ENCODE peak calls at places on chromosome 14, in five cellular contexts. One of them, this sample, is unnamed.

GRCh38 chr14:44979740-44980346 is 17.9 kb downstream of the TOGARAM1 start:
- DNase-seq in activated T-helper 1 cell treated with Interleukin-2 at 50 U/mL for 16 hours: no peak
- DNase-seq in stimulated activated CD8-positive, alpha-beta memory T cell treated with anti-CD3 and anti-CD28 coated beads, Interleukin-15, amount 100 ng/mL, for 24 hours: no peak
- DNase-seq in HAP-1: no peak
- DNase-seq in amniotic stem cell: no peak
- DNase-seq in this sample: no peak

GRCh38 chr14:61703342-61704129 is 8.2 kb downstream of the HIF1A start:
- DNase-seq in activated T-helper 1 cell treated with Interleukin-2 at 50 U/mL for 16 hours: no peak
- DNase-seq in amniotic stem cell: no peak
- DNase-seq in stimulated activated CD8-positive, alpha-beta memory T cell treated with anti-CD3 and anti-CD28 coated beads, Interleukin-15, amount 100 ng/mL, for 24 hours: no peak
- DNase-seq in HAP-1: no peak
- DNase-seq in this sample: no peak

GRCh38 chr14:92481386-92481785 is 32.2 kb upstream of the RIN3 start:
- DNase-seq in amniotic stem cell: no peak
- DNase-seq in stimulated activated CD8-positive, alpha-beta memory T cell treated with anti-CD3 and anti-CD28 coated beads, Interleukin-15, amount 100 ng/mL, for 24 hours: no peak
- DNase-seq in activated T-helper 1 cell treated with Interleukin-2 at 50 U/mL for 16 hours: no peak
- DNase-seq in HAP-1: no peak
- DNase-seq in this sample: no peak

GRCh38 chr14:32603992-32604391 is 274.9 kb downstream of the AKAP6 start:
- DNase-seq in amniotic stem cell: no peak
- DNase-seq in activated T-helper 1 cell treated with Interleukin-2 at 50 U/mL for 16 hours: no peak
- DNase-seq in stimulated activated CD8-positive, alpha-beta memory T cell treated with anti-CD3 and anti-CD28 coated beads, Interleukin-15, amount 100 ng/mL, for 24 hours: no peak
- DNase-seq in HAP-1: no peak
- DNase-seq in this sample: no peak

GRCh38 chr14:21030531-21030930 is 514 bp downstream of the TPPP2 start:
- DNase-seq in stimulated activated CD8-positive, alpha-beta memory T cell treated with anti-CD3 and anti-CD28 coated beads, Interleukin-15, amount 100 ng/mL, for 24 hours: no peak
- DNase-seq in amniotic stem cell: no peak
- DNase-seq in activated T-helper 1 cell treated with Interleukin-2 at 50 U/mL for 16 hours: no peak
- DNase-seq in HAP-1: no peak
- DNase-seq in this sample: no peak

GRCh38 chr14:91219505-91220389 is 24.8 kb downstream of the GPR68 start:
- DNase-seq in amniotic stem cell: no peak
- DNase-seq in stimulated activated CD8-positive, alpha-beta memory T cell treated with anti-CD3 and anti-CD28 coated beads, Interleukin-15, amount 100 ng/mL, for 24 hours: no peak
- DNase-seq in HAP-1: no peak
- DNase-seq in activated T-helper 1 cell treated with Interleukin-2 at 50 U/mL for 16 hours: no peak
- DNase-seq in this sample: no peak

GRCh38 chr14:24196071-24197061 is 1.1 kb upstream of the TM9SF1 start:
- DNase-seq in amniotic stem cell: no peak
- DNase-seq in stimulated activated CD8-positive, alpha-beta memory T cell treated with anti-CD3 and anti-CD28 coated beads, Interleukin-15, amount 100 ng/mL, for 24 hours: no peak
- DNase-seq in activated T-helper 1 cell treated with Interleukin-2 at 50 U/mL for 16 hours: no peak
- DNase-seq in HAP-1: peak; percentile 38
- DNase-seq in this sample: no peak

GRCh38 chr14:31992051-31992450 is 85.1 kb upstream of the ARHGAP5 start:
- DNase-seq in activated T-helper 1 cell treated with Interleukin-2 at 50 U/mL for 16 hours: no peak
- DNase-seq in amniotic stem cell: no peak
- DNase-seq in HAP-1: no peak
- DNase-seq in stimulated activated CD8-positive, alpha-beta memory T cell treated with anti-CD3 and anti-CD28 coated beads, Interleukin-15, amount 100 ng/mL, for 24 hours: no peak
- DNase-seq in this sample: no peak

GRCh38 chr14:103522649-103523582 is at the start of gene CKB:
- DNase-seq in activated T-helper 1 cell treated with Interleukin-2 at 50 U/mL for 16 hours: no peak
- DNase-seq in HAP-1: peak; percentile 85
- DNase-seq in amniotic stem cell: no peak
- DNase-seq in stimulated activated CD8-positive, alpha-beta memory T cell treated with anti-CD3 and anti-CD28 coated beads, Interleukin-15, amount 100 ng/mL, for 24 hours: no peak
- DNase-seq in this sample: no peak